ENCODE peak calls at places on chromosome 4, in ten cellular contexts. O, C, Z, Y, Q, F, S, B, P and X are unnamed samples.

GRCh38 chr4:113065629-113066028 is 16.2 kb downstream of the ANK2 start:
- DNase-seq in O (peak; percentile 49), C (no peak), Z (no peak), Y (no peak), Q (no peak), F (no peak), S (no peak), B (no peak), P (peak; percentile 67), X (no peak)

GRCh38 chr4:42302348-42302747 is 94.9 kb upstream of the SHISA3 start:
- DNase-seq in O (no peak), C (no peak), Z (no peak), Y (peak; percentile 51), Q (peak; percentile 39), F (peak; percentile 44), S (no peak), B (no peak), P (no peak), X (no peak)

GRCh38 chr4:55819634-55820033 is at the start of gene EXOC1L:
- DNase-seq in O (no peak), C (no peak), Z (no peak), Y (no peak), Q (no peak), F (peak; percentile 5), S (no peak), B (no peak), P (no peak), X (no peak)

GRCh38 chr4:153137168-153137567 is 67.1 kb upstream of the TRIM2 start:
- DNase-seq in O (no peak), C (no peak), Z (no peak), Y (no peak), Q (peak; percentile 74), F (peak; percentile 95), S (no peak), B (no peak), P (no peak), X (no peak)

GRCh38 chr4:46123872-46124755 is at the start of gene GABRG1:
- DNase-seq in O (no peak), C (no peak), Z (no peak), Y (no peak), Q (no peak), F (no peak), S (no peak), B (peak; percentile 23), P (no peak), X (no peak)

GRCh38 chr4:2356123-2357069 is 62.0 kb downstream of the ZFYVE28 start:
- DNase-seq in O (no peak), C (no peak), Z (no peak), Y (no peak), Q (no peak), F (no peak), S (no peak), B (no peak), P (no peak), X (no peak)

GRCh38 chr4:87092389-87093141 is 127.9 kb downstream of the KLHL8 start:
- DNase-seq in O (peak; percentile 79), C (peak; percentile 22), Z (no peak), Y (peak; percentile 96), Q (peak; percentile 76), F (peak; percentile 88), S (no peak), B (peak; percentile 69), P (no peak), X (no peak)

GRCh38 chr4:46124773-46125172 is 919 bp upstream of the GABRG1 start:
- DNase-seq in O (no peak), C (no peak), Z (no peak), Y (no peak), Q (no peak), F (no peak), S (no peak), B (no peak), P (no peak), X (no peak)

GRCh38 chr4:153341575-153342090 is 2.9 kb upstream of the MND1 start:
- DNase-seq in O (no peak), C (no peak), Z (peak; percentile 19), Y (peak; percentile 37), Q (peak; percentile 70), F (peak; percentile 49), S (no peak), B (no peak), P (no peak), X (no peak)

GRCh38 chr4:38013461-38014366 is 53.5 kb downstream of the PTTG2 start:
- DNase-seq in O (peak; percentile 73), C (no peak), Z (no peak), Y (no peak), Q (no peak), F (peak; percentile 40), S (no peak), B (no peak), P (no peak), X (no peak)

GRCh38 chr4:53905281-53905934 is 159.0 kb downstream of the CHIC2 start:
- DNase-seq in O (no peak), C (no peak), Z (no peak), Y (no peak), Q (no peak), F (peak; percentile 73), S (no peak), B (no peak), P (no peak), X (no peak)

GRCh38 chr4:74578329-74578728 is 133.4 kb downstream of the AREG start:
- DNase-seq in O (no peak), C (no peak), Z (no peak), Y (no peak), Q (no peak), F (no peak), S (no peak), B (no peak), P (no peak), X (no peak)

GRCh38 chr4:154471924-154472323 is 19.7 kb downstream of the DCHS2 start:
- DNase-seq in O (no peak), C (no peak), Z (no peak), Y (peak; percentile 27), Q (no peak), F (no peak), S (no peak), B (no peak), P (no peak), X (no peak)

GRCh38 chr4:77022581-77023133 is 53.1 kb downstream of the CCNI start:
- DNase-seq in O (no peak), C (no peak), Z (no peak), Y (no peak), Q (peak; percentile 52), F (peak; percentile 80), S (no peak), B (no peak), P (no peak), X (no peak)

GRCh38 chr4:947491-947971 is 15.3 kb downstream of the TMEM175 start:
- DNase-seq in O (no peak), C (no peak), Z (no peak), Y (no peak), Q (no peak), F (no peak), S (no peak), B (no peak), P (no peak), X (no peak)

GRCh38 chr4:89308161-89308500 is 531 bp upstream of the GPRIN3 start:
- DNase-seq in O (no peak), C (no peak), Z (no peak), Y (no peak), Q (no peak), F (peak; percentile 1), S (no peak), B (no peak), P (no peak), X (no peak)

GRCh38 chr4:123638834-123639233 is 242.2 kb downstream of the SPRY1 start:
- DNase-seq in O (no peak), C (no peak), Z (no peak), Y (no peak), Q (no peak), F (no peak), S (no peak), B (no peak), P (no peak), X (no peak)